ENCODE peak calls at places on chromosome 14, in nine cellular contexts. One of them, this sample, is unnamed.

GRCh38 chr14:36161781-36162180 is 14.7 kb downstream of the PTCSC3 start:
- DNase-seq in suprapubic skin: no peak
- DNase-seq in SK-N-SH: no peak
- DNase-seq in stomach: no peak
- DNase-seq in A549: no peak
- DNase-seq in sigmoid colon: no peak
- DNase-seq in GM12878: no peak
- DNase-seq in tibial nerve: no peak
- DNase-seq in ovary: no peak
- DNase-seq in this sample: no peak

GRCh38 chr14:53709381-53709780 is 247.2 kb downstream of the BMP4 start:
- DNase-seq in suprapubic skin: no peak
- DNase-seq in SK-N-SH: no peak
- DNase-seq in stomach: no peak
- DNase-seq in A549: no peak
- DNase-seq in sigmoid colon: no peak
- DNase-seq in GM12878: no peak
- DNase-seq in tibial nerve: no peak
- DNase-seq in ovary: no peak
- DNase-seq in this sample: no peak

GRCh38 chr14:94821705-94822104 is 51.8 kb upstream of the GSC start:
- DNase-seq in suprapubic skin: no peak
- DNase-seq in SK-N-SH: no peak
- DNase-seq in stomach: no peak
- DNase-seq in A549: no peak
- DNase-seq in sigmoid colon: no peak
- DNase-seq in GM12878: no peak
- DNase-seq in tibial nerve: no peak
- DNase-seq in ovary: no peak
- DNase-seq in this sample: no peak

GRCh38 chr14:28381656-28382055 is 384.9 kb upstream of the FOXG1 start:
- DNase-seq in suprapubic skin: no peak
- DNase-seq in SK-N-SH: no peak
- DNase-seq in stomach: no peak
- DNase-seq in A549: no peak
- DNase-seq in sigmoid colon: no peak
- DNase-seq in GM12878: no peak
- DNase-seq in tibial nerve: no peak
- DNase-seq in ovary: no peak
- DNase-seq in this sample: no peak

GRCh38 chr14:105337966-105338365 is 23.4 kb downstream of the PACS2 start:
- DNase-seq in suprapubic skin: no peak
- DNase-seq in SK-N-SH: no peak
- DNase-seq in stomach: peak
- DNase-seq in A549: no peak
- DNase-seq in sigmoid colon: no peak
- DNase-seq in GM12878: no peak
- DNase-seq in tibial nerve: no peak
- DNase-seq in ovary: no peak
- DNase-seq in this sample: no peak

GRCh38 chr14:22653012-22653621 is 9.0 kb upstream of the OR6J1 start:
- DNase-seq in suprapubic skin: no peak
- DNase-seq in SK-N-SH: peak
- DNase-seq in stomach: peak
- DNase-seq in A549: peak
- DNase-seq in sigmoid colon: peak
- DNase-seq in GM12878: no peak
- DNase-seq in tibial nerve: peak
- DNase-seq in ovary: peak
- DNase-seq in this sample: no peak

GRCh38 chr14:100346306-100347091 is 23.4 kb downstream of the SLC25A47 start:
- DNase-seq in suprapubic skin: no peak
- DNase-seq in SK-N-SH: no peak
- DNase-seq in stomach: no peak
- DNase-seq in A549: no peak
- DNase-seq in sigmoid colon: no peak
- DNase-seq in GM12878: no peak
- DNase-seq in tibial nerve: no peak
- DNase-seq in ovary: no peak
- DNase-seq in this sample: no peak

GRCh38 chr14:48398675-48399282 is 723.4 kb upstream of the MDGA2 start:
- DNase-seq in suprapubic skin: no peak
- DNase-seq in SK-N-SH: peak
- DNase-seq in stomach: no peak
- DNase-seq in A549: peak
- DNase-seq in sigmoid colon: no peak
- DNase-seq in GM12878: no peak
- DNase-seq in tibial nerve: no peak
- DNase-seq in ovary: no peak
- DNase-seq in this sample: no peak

GRCh38 chr14:103316723-103317122 is 17.3 kb upstream of the EIF5 start:
- DNase-seq in suprapubic skin: no peak
- DNase-seq in SK-N-SH: no peak
- DNase-seq in stomach: no peak
- DNase-seq in A549: no peak
- DNase-seq in sigmoid colon: no peak
- DNase-seq in GM12878: no peak
- DNase-seq in tibial nerve: no peak
- DNase-seq in ovary: no peak
- DNase-seq in this sample: no peak

GRCh38 chr14:103315368-103315911 is 18.6 kb upstream of the EIF5 start:
- DNase-seq in suprapubic skin: no peak
- DNase-seq in SK-N-SH: no peak
- DNase-seq in stomach: no peak
- DNase-seq in A549: no peak
- DNase-seq in sigmoid colon: no peak
- DNase-seq in GM12878: no peak
- DNase-seq in tibial nerve: no peak
- DNase-seq in ovary: peak
- DNase-seq in this sample: no peak

GRCh38 chr14:103317251-103317650 is 16.8 kb upstream of the EIF5 start:
- DNase-seq in suprapubic skin: no peak
- DNase-seq in SK-N-SH: no peak
- DNase-seq in stomach: no peak
- DNase-seq in A549: no peak
- DNase-seq in sigmoid colon: no peak
- DNase-seq in GM12878: no peak
- DNase-seq in tibial nerve: no peak
- DNase-seq in ovary: no peak
- DNase-seq in this sample: no peak

GRCh38 chr14:103314496-103315277 is 19.4 kb upstream of the EIF5 start:
- DNase-seq in suprapubic skin: no peak
- DNase-seq in SK-N-SH: no peak
- DNase-seq in stomach: peak
- DNase-seq in A549: no peak
- DNase-seq in sigmoid colon: no peak
- DNase-seq in GM12878: no peak
- DNase-seq in tibial nerve: no peak
- DNase-seq in ovary: no peak
- DNase-seq in this sample: no peak

GRCh38 chr14:103315941-103316340 is 18.1 kb upstream of the EIF5 start:
- DNase-seq in suprapubic skin: no peak
- DNase-seq in SK-N-SH: no peak
- DNase-seq in stomach: no peak
- DNase-seq in A549: no peak
- DNase-seq in sigmoid colon: no peak
- DNase-seq in GM12878: no peak
- DNase-seq in tibial nerve: no peak
- DNase-seq in ovary: no peak
- DNase-seq in this sample: no peak
- H3K27ac ChIP-seq in suprapubic skin: no peak
- H3K27ac ChIP-seq in SK-N-SH: no peak
- H3K27ac ChIP-seq in stomach: peak
- H3K27ac ChIP-seq in A549: no peak
- H3K27ac ChIP-seq in sigmoid colon: no peak
- H3K27ac ChIP-seq in GM12878: no peak
- H3K27ac ChIP-seq in tibial nerve: no peak
- H3K27ac ChIP-seq in ovary: no peak
- H3K27ac ChIP-seq in this sample: no peak

DNA sequence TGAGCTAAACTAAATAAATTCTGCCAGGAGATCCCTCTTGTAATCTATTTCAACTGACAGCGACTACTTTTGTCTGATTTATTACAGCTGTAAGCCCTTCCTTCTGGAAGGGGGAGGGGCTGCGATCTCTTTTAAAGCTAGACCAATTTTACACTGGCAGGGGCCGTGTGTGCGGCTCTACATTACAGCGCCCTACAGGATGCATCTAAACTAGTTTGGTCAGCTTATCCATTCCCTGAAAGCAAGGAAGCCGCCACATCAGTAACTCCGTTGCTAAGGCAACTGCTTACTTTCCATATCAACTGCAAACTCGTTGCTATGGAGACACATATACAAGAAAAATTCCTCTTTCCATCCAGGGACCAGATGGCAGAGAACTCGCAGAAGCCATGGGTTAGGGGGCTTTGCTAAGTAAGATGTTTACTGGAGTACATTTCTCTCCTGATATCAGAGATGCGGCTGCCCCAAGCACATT is 17.4 kb downstream of the FOXN3 start:
- DNase-seq in suprapubic skin: no peak
- DNase-seq in SK-N-SH: peak
- DNase-seq in stomach: no peak
- DNase-seq in A549: no peak
- DNase-seq in sigmoid colon: peak
- DNase-seq in GM12878: no peak
- DNase-seq in tibial nerve: no peak
- DNase-seq in ovary: no peak
- DNase-seq in this sample: no peak
- TF ChIP-seq EP300 in suprapubic skin: no peak
- TF ChIP-seq EP300 in SK-N-SH: no peak
- TF ChIP-seq EP300 in stomach: no peak
- TF ChIP-seq EP300 in A549: no peak
- TF ChIP-seq EP300 in sigmoid colon: no peak
- TF ChIP-seq EP300 in GM12878: no peak
- TF ChIP-seq EP300 in tibial nerve: no peak
- TF ChIP-seq EP300 in ovary: no peak
- TF ChIP-seq EP300 in this sample: no peak

GRCh38 chr14:24395609-24396580 is 2.9 kb upstream of the NYNRIN start:
- DNase-seq in suprapubic skin: no peak
- DNase-seq in SK-N-SH: no peak
- DNase-seq in stomach: no peak
- DNase-seq in A549: no peak
- DNase-seq in sigmoid colon: peak
- DNase-seq in GM12878: no peak
- DNase-seq in tibial nerve: no peak
- DNase-seq in ovary: no peak
- DNase-seq in this sample: no peak

GRCh38 chr14:24390696-24391468 is 7.9 kb upstream of the NYNRIN start:
- DNase-seq in suprapubic skin: no peak
- DNase-seq in SK-N-SH: no peak
- DNase-seq in stomach: no peak
- DNase-seq in A549: no peak
- DNase-seq in sigmoid colon: no peak
- DNase-seq in GM12878: no peak
- DNase-seq in tibial nerve: no peak
- DNase-seq in ovary: no peak
- DNase-seq in this sample: no peak

GRCh38 chr14:24389266-24389855 is 9.4 kb upstream of the NYNRIN start:
- DNase-seq in suprapubic skin: no peak
- DNase-seq in SK-N-SH: no peak
- DNase-seq in stomach: no peak
- DNase-seq in A549: no peak
- DNase-seq in sigmoid colon: no peak
- DNase-seq in GM12878: no peak
- DNase-seq in tibial nerve: no peak
- DNase-seq in ovary: no peak
- DNase-seq in this sample: no peak

GRCh38 chr14:24394275-24394674 is 4.5 kb upstream of the NYNRIN start:
- DNase-seq in suprapubic skin: no peak
- DNase-seq in SK-N-SH: no peak
- DNase-seq in stomach: no peak
- DNase-seq in A549: no peak
- DNase-seq in sigmoid colon: no peak
- DNase-seq in GM12878: no peak
- DNase-seq in tibial nerve: no peak
- DNase-seq in ovary: no peak
- DNase-seq in this sample: no peak

DNA sequence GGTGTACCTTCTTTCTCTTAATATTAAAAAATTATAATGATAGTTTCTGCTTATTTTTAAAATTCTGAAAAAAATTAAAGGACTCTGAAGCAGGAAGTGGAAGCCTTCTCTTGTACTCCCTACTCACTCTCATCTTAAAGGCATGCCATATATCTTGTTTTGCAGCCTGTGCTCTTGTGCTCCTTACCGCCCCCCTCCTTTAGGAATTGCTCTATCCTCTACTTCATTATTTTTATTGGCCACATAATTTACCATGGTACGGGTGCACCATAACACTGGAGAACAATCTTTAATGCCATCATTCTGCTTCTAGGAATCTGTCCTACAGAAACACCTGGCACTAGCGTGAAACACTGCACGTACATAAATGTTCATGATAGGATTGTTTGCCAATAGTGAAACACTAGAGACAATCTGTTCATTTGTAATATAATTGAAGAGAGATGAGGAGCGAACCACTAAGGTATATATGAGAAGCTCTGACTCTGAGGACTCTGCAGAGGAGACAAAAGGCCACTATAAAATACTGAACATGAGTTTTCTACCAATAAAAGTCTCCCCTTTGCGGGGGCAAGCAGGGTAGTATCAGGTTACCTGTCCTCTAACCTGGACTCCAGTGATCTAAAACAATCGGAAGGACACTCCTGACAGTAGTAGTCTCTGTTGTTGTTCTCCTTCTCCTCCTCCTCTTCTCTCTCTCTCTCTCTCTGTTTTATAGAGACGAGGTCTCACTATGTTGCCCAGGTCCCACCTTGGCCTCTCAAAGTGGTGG is 6.3 kb upstream of the NYNRIN start:
- DNase-seq in suprapubic skin: no peak
- DNase-seq in SK-N-SH: no peak
- DNase-seq in stomach: no peak
- DNase-seq in A549: peak
- DNase-seq in sigmoid colon: no peak
- DNase-seq in GM12878: no peak
- DNase-seq in tibial nerve: no peak
- DNase-seq in ovary: no peak
- DNase-seq in this sample: no peak
- H3K27ac ChIP-seq in suprapubic skin: no peak
- H3K27ac ChIP-seq in SK-N-SH: peak
- H3K27ac ChIP-seq in stomach: peak
- H3K27ac ChIP-seq in A549: peak
- H3K27ac ChIP-seq in sigmoid colon: no peak
- H3K27ac ChIP-seq in GM12878: no peak
- H3K27ac ChIP-seq in tibial nerve: no peak
- H3K27ac ChIP-seq in ovary: no peak
- H3K27ac ChIP-seq in this sample: no peak

DNA sequence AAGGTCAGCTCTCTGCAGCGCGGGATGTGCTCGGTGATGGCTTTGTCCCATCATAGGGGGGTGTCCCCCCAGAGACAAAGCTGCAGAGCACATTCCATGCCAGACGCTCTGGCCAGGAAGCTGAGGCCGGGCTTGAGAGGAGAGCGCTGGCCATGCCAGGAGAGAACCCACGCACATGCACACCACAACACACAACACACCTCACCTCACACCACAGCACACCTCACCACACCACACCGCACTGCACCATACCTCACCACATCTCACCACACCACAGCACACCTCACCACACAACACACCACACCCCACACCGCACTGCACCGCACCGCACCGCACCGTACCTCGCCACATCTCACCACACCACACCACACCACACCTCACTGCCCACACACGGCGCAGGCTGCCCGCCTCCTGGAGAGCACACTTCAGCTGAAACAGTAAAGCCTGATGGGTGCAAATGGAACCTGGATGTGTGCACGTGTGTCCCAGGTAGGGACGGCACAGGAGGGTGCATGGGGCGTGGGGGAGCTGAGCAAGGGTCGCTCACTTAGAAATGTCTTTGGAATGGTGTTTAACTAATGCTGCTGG is 10.8 kb downstream of the ANKRD9 start:
- DNase-seq in suprapubic skin: no peak
- DNase-seq in SK-N-SH: no peak
- DNase-seq in stomach: no peak
- DNase-seq in A549: no peak
- DNase-seq in sigmoid colon: no peak
- DNase-seq in GM12878: no peak
- DNase-seq in tibial nerve: no peak
- DNase-seq in ovary: no peak
- DNase-seq in this sample: no peak
- TF ChIP-seq EP300 in suprapubic skin: no peak
- TF ChIP-seq EP300 in SK-N-SH: no peak
- TF ChIP-seq EP300 in stomach: no peak
- TF ChIP-seq EP300 in A549: no peak
- TF ChIP-seq EP300 in sigmoid colon: no peak
- TF ChIP-seq EP300 in GM12878: no peak
- TF ChIP-seq EP300 in tibial nerve: no peak
- TF ChIP-seq EP300 in ovary: no peak
- TF ChIP-seq EP300 in this sample: no peak

This sample was measured in esophagus muscularis mucosa.